ENCODE peak calls at places on chromosomes 4 and X, in ten cellular contexts. E is IMR-90, Y is HCT116, B is esophagus muscularis mucosa, J is testis, P is endothelial cell of umbilical vein, A is tibial nerve, L is H54, R is GM12892, K is ovary. S is an unnamed sample.

GRCh38 chr4:4859010-4859798 is at the start of gene MSX1:
- DNase-seq in E (peak), Y (peak), B (no peak), J (peak), P (peak), A (peak), L (peak), R (peak), K (peak), S (peak)

GRCh38 chr4:83723609-83724008 is 187.7 kb downstream of the GPAT3 start:
- DNase-seq in E (no peak), Y (no peak), B (no peak), J (no peak), P (no peak), A (no peak), L (no peak), R (no peak), K (no peak), S (no peak)

GRCh38 chr4:98505991-98506390 is 152.4 kb downstream of the TSPAN5 start:
- DNase-seq in E (no peak), Y (no peak), B (no peak), J (no peak), P (no peak), A (no peak), L (no peak), R (no peak), K (no peak), S (no peak)

GRCh38 chrX:136646602-136647239 is 1.2 kb upstream of the CD40LG start:
- DNase-seq in E (no peak), Y (no peak), B (no peak), J (no peak), P (no peak), A (no peak), L (no peak), R (no peak), K (no peak), S (no peak)

GRCh38 chr4:169272265-169272886 is 1.6 kb upstream of the SH3RF1 start:
- DNase-seq in E (peak), Y (no peak), B (no peak), J (no peak), P (peak), A (no peak), L (no peak), R (no peak), K (no peak), S (no peak)

GRCh38 chr4:80295841-80296240 is 29.4 kb downstream of the FGF5 start:
- DNase-seq in E (peak), Y (no peak), B (no peak), J (no peak), P (no peak), A (no peak), L (no peak), R (no peak), K (no peak), S (no peak)

GRCh38 chr4:149885896-149886295 is 70.3 kb upstream of the IQCM start:
- DNase-seq in E (peak), Y (no peak), B (no peak), J (no peak), P (no peak), A (no peak), L (peak), R (no peak), K (no peak), S (no peak)

GRCh38 chrX:20197641-20198210 is 56.1 kb upstream of the EIF1AX start:
- DNase-seq in E (peak), Y (no peak), B (no peak), J (no peak), P (no peak), A (no peak), L (no peak), R (no peak), K (no peak), S (no peak)

GRCh38 chr4:100170986-100171385 is 19.3 kb downstream of the DDIT4L start:
- DNase-seq in E (no peak), Y (no peak), B (no peak), J (no peak), P (peak), A (no peak), L (no peak), R (no peak), K (no peak), S (no peak)

GRCh38 chr4:113773756-113774155 is 12.2 kb upstream of the CAMK2D start:
- DNase-seq in E (no peak), Y (no peak), B (no peak), J (no peak), P (no peak), A (no peak), L (no peak), R (no peak), K (no peak), S (no peak)

GRCh38 chr4:142901166-142901662 is 55.1 kb upstream of the INPP4B start:
- DNase-seq in E (peak), Y (no peak), B (no peak), J (no peak), P (no peak), A (no peak), L (no peak), R (no peak), K (no peak), S (no peak)

GRCh38 chrX:13721371-13721770 is 13.0 kb downstream of the TRAPPC2 start:
- DNase-seq in E (peak), Y (no peak), B (no peak), J (no peak), P (no peak), A (no peak), L (no peak), R (no peak), K (no peak), S (no peak)

GRCh38 chrX:56248492-56248891 is 16.3 kb downstream of the KLF8 start:
- DNase-seq in E (peak), Y (peak), B (no peak), J (peak), P (peak), A (peak), L (no peak), R (no peak), K (peak), S (peak)

GRCh38 chr4:96483308-96484030 is 643.6 kb downstream of the PDHA2 start:
- DNase-seq in E (no peak), Y (peak), B (no peak), J (no peak), P (peak), A (no peak), L (no peak), R (no peak), K (no peak), S (no peak)

GRCh38 chr4:124708517-124709300 is 3.8 kb downstream of the ANKRD50 start:
- DNase-seq in E (peak), Y (no peak), B (no peak), J (no peak), P (peak), A (no peak), L (no peak), R (no peak), K (no peak), S (no peak)

GRCh38 chrX:136694491-136695087 is 46.6 kb downstream of the CD40LG start:
- DNase-seq in E (peak), Y (peak), B (no peak), J (no peak), P (peak), A (no peak), L (no peak), R (no peak), K (no peak), S (peak)

GRCh38 chrX:101668143-101668542 is 8.5 kb upstream of the ARMCX2 start:
- DNase-seq in E (no peak), Y (no peak), B (no peak), J (no peak), P (no peak), A (no peak), L (no peak), R (no peak), K (no peak), S (no peak)

GRCh38 chrX:45623266-45623665 is 422.6 kb upstream of the DIPK2B start:
- DNase-seq in E (peak), Y (no peak), B (no peak), J (no peak), P (peak), A (no peak), L (no peak), R (no peak), K (no peak), S (no peak)

GRCh38 chr4:24209131-24209530 is 319.3 kb upstream of the PPARGC1A start:
- DNase-seq in E (no peak), Y (no peak), B (peak), J (no peak), P (no peak), A (no peak), L (no peak), R (no peak), K (no peak), S (no peak)

GRCh38 chr4:8293131-8293975 is 23.8 kb downstream of the HTRA3 start:
- DNase-seq in E (no peak), Y (no peak), B (no peak), J (no peak), P (no peak), A (no peak), L (no peak), R (no peak), K (peak), S (no peak)

DNA sequence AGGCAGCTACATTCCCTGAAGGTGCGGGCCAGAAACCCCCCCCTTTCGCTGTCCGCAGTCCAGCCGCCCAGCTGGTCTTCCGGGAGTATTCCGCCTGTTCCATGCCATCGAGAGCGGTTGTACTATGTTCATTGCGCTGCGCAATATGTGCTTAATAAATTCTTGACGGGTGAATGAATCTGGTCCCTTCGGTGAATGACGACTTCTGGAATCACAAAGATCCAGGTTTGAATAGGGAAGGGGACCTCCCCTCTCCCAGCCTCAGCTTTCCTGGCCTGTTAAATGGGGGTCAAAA is 777 bp upstream of the TFE3 start:
- DNase-seq in E (no peak), Y (no peak), B (no peak), J (no peak), P (no peak), A (no peak), L (no peak), R (no peak), K (no peak), S (no peak)
- TF ChIP-seq POLR2A in E (no peak), Y (no peak), B (no peak), J (no peak), P (no peak), A (no peak), L (no peak), R (no peak), K (no peak), S (no peak)

GRCh38 chr4:76585897-76586360 is 150.9 kb downstream of the SHROOM3 start:
- DNase-seq in E (no peak), Y (peak), B (no peak), J (peak), P (peak), A (no peak), L (peak), R (peak), K (peak), S (no peak)
- TF ChIP-seq POLR2A in E (no peak), Y (no peak), B (no peak), J (no peak), P (no peak), A (no peak), L (peak), R (no peak), K (no peak), S (no peak)

DNA sequence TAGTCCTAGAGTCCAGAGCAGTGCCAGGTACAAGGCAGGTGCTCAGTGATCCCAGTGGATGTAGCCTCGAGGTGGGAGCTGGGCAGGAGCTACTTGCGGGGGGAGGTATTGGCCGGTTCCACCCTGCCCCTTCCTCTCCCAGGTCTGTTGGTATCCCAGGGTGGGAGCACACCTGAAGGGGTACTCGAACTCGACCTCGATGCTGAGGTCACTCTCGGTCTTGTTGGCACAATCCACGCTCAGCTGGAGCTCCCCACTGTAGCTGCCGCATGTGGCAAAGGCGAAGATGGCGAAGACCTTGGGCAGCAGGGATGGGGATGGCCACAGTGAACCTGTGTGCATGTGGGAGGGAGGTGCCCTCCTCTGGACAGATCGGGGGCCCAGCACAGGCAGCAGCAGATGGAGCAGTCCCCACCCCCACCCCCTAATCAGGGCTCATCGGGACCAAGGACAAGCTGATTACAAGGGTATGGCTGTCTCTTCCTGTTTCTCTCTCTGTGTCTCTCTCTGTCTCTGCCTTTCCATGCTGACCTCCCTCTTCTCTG is 2.4 kb downstream of the SYP start:
- DNase-seq in E (no peak), Y (no peak), B (no peak), J (no peak), P (no peak), A (no peak), L (no peak), R (no peak), K (no peak), S (no peak)
- TF ChIP-seq POLR2A in E (no peak), Y (no peak), B (no peak), J (no peak), P (no peak), A (no peak), L (no peak), R (no peak), K (no peak), S (no peak)

GRCh38 chrX:53683556-53684414 is 2.7 kb downstream of the HUWE1 start:
- DNase-seq in E (peak), Y (peak), B (peak), J (peak), P (peak), A (peak), L (peak), R (peak), K (peak), S (peak)
- TF ChIP-seq POLR2A in E (peak), Y (no peak), B (no peak), J (no peak), P (no peak), A (peak), L (peak), R (peak), K (peak), S (peak)

DNA sequence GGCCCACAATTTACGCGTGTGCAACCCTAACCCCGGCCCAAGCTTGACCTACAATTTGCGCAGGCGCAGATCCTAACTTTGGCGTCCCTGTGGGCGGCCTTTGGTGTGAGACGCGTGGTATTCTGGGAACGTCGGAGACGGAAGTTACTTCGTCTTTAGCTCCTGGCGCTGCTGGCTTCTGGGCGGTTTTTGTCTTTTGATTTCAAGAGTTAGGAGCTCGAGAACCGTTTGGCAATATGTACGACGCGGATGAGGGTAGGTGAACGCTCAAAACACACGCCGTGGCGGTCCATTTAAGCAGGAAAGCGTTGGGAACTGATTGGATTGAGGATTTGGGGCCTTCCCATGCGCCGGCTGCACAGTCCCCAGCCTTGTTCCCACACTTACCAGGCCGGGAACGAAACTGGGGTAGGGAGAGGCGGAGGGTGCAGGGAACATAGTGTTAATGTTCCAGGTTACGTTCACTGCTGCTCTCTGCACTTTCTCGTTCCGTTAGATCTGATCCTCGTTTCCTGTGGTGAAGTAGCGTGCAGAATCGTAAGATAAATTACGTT is at the start of gene POLR2B:
- DNase-seq in E (peak), Y (peak), B (peak), J (peak), P (peak), A (peak), L (peak), R (peak), K (peak), S (peak)
- TF ChIP-seq POLR2A in E (peak), Y (peak), B (peak), J (peak), P (peak), A (peak), L (peak), R (peak), K (peak), S (peak)

GRCh38 chr4:2937986-2938385 is 25.2 kb downstream of the NOP14 start:
- DNase-seq in E (no peak), Y (no peak), B (no peak), J (peak), P (no peak), A (no peak), L (no peak), R (no peak), K (peak), S (no peak)

GRCh38 chr4:2938906-2939305 is 24.3 kb downstream of the NOP14 start:
- DNase-seq in E (no peak), Y (no peak), B (no peak), J (peak), P (no peak), A (no peak), L (no peak), R (no peak), K (peak), S (no peak)

GRCh38 chr4:2936773-2937145 is 26.4 kb downstream of the NOP14 start:
- DNase-seq in E (peak), Y (no peak), B (no peak), J (peak), P (no peak), A (no peak), L (peak), R (no peak), K (peak), S (no peak)

GRCh38 chr4:2935762-2936743 is 27.2 kb downstream of the NOP14 start:
- DNase-seq in E (no peak), Y (peak), B (no peak), J (peak), P (no peak), A (no peak), L (peak), R (no peak), K (peak), S (peak)

DNA sequence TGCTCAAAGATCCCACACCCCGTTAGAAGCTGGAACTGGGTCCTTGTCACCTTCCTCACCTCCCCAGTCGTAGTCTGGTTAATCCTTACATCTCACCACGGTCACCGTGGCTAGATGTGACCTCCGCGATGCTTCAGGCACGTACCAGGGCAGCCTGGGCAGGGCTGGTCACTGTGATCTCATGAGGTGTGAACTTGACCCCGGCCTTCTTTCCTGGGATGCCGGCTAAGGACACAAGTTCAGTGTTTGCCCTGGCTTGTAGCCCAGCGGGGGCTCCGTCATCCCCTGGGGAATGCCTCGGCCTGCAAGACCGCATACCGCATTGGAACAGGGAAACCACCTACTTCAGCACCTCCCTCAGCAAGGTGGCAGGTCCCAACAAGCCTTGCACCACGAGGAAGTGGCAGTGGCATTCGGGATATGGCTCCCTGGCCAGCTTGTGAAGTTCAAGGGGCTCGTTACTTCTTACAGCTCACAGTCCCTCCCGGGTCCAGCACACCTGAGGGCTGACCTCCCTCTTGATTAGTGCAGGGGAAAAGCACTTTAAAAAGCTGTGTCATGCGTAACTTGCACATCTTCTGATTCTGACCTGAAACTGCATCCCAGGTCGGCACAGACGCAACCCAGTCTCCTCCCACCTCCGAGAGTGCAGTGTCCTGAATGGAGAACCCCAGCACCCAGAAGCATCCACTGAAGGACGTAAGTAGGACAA is 25.9 kb downstream of the NOP14 start:
- DNase-seq in E (no peak), Y (peak), B (no peak), J (peak), P (no peak), A (no peak), L (no peak), R (no peak), K (peak), S (no peak)
- TF ChIP-seq POLR2A in E (no peak), Y (no peak), B (no peak), J (no peak), P (no peak), A (no peak), L (no peak), R (peak), K (no peak), S (no peak)

GRCh38 chrX:103254921-103255455 is at the start of gene TCEAL8:
- DNase-seq in E (peak), Y (peak), B (peak), J (peak), P (peak), A (peak), L (peak), R (no peak), K (peak), S (peak)
- TF ChIP-seq POLR2A in E (no peak), Y (no peak), B (peak), J (no peak), P (peak), A (peak), L (peak), R (no peak), K (peak), S (peak)

DNA sequence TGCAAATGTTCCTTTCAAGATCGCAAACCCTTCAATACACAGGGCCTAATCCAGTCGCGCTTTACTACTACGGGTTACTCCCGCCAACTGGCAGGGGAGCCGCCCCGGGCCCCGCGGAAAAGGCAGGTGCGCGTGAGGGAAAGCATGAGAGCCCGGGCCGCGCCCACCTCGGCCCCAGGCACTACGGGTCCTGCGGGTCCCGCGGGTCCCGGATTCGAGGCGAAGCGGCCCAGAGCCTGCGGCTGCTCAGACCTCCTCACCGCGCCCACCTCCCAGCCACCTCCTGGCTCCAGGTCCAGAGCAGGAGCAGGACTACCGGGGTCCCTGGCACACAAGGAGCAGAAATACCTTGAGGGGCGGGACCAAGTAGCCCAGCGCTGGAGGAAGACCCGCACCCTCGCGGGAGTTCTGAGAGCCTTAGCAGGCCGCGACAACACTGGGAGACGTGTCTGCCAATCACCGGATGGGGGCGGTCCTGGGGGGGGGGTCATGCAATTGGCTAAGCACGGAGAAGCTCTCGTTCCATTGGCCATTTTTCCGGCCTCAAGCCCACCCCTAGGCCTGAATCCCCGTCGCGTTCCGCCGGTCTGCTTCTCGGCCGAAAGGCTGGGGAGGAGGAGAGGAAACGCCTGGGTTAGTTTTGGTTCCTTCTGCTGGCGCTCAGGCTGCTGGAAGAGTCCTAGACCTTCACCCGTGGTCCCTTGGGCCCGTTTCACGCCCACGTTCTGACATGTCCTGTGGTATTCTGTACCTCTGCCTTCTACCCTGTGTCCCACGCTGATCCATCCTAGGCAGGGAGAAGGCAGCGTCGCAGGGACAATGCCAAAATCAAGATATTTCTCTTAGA is 29.0 kb downstream of the ERVMER34-1 start:
- DNase-seq in E (peak), Y (peak), B (peak), J (peak), P (peak), A (peak), L (peak), R (peak), K (peak), S (peak)
- TF ChIP-seq POLR2A in E (peak), Y (peak), B (no peak), J (no peak), P (peak), A (peak), L (peak), R (peak), K (peak), S (peak)

GRCh38 chrX:139932901-139933796 is at the start of gene ATP11C:
- DNase-seq in E (peak), Y (peak), B (peak), J (peak), P (peak), A (peak), L (peak), R (peak), K (peak), S (peak)
- TF ChIP-seq POLR2A in E (no peak), Y (peak), B (no peak), J (no peak), P (peak), A (peak), L (peak), R (peak), K (peak), S (peak)